ENCODE peak calls at places on chromosomes 6 and 20, in four cellular contexts. X, U, C and W are unnamed samples.

GRCh38 chr6:112235956-112236355 is 18.4 kb downstream of the LAMA4 start:
- DNase-seq in X (no peak), U (no peak), C (no peak), W (no peak)

GRCh38 chr20:57434390-57434700 is 43.1 kb downstream of the RBM38 start:
- DNase-seq in X (no peak), U (no peak), C (no peak), W (no peak)

GRCh38 chr20:6818033-6818808 is 50.7 kb downstream of the BMP2 start:
- DNase-seq in X (no peak), U (no peak), C (peak), W (no peak)

GRCh38 chr20:10427060-10427692 is 6.8 kb downstream of the MKKS start:
- DNase-seq in X (peak), U (peak), C (peak), W (no peak)

GRCh38 chr20:48531505-48531904 is 296.3 kb downstream of the PREX1 start:
- DNase-seq in X (no peak), U (no peak), C (no peak), W (no peak)

GRCh38 chr6:27679968-27680694 is 207.2 kb upstream of the ZNF184 start:
- DNase-seq in X (no peak), U (no peak), C (peak), W (no peak)

GRCh38 chr6:163745566-163746400 is 331.3 kb downstream of the QKI start:
- DNase-seq in X (peak), U (peak), C (no peak), W (peak)

GRCh38 chr6:31837612-31838553 is 10.3 kb downstream of the HSPA1B start:
- DNase-seq in X (no peak), U (no peak), C (no peak), W (no peak)

GRCh38 chr6:30326446-30327231 is at the start of gene TRIM39:
- DNase-seq in X (peak), U (peak), C (peak), W (no peak)
- TF ChIP-seq REST in X (no peak), U (no peak), C (no peak), W (peak)

GRCh38 chr20:51734876-51735499 is 33.2 kb downstream of the ATP9A start:
- DNase-seq in X (no peak), U (no peak), C (no peak), W (no peak)

GRCh38 chr20:51731771-51732453 is 36.3 kb downstream of the ATP9A start:
- DNase-seq in X (no peak), U (no peak), C (no peak), W (no peak)

GRCh38 chr20:51729771-51730170 is 38.4 kb downstream of the ATP9A start:
- DNase-seq in X (no peak), U (no peak), C (no peak), W (no peak)

GRCh38 chr20:51733070-51733469 is 35.1 kb downstream of the ATP9A start:
- DNase-seq in X (no peak), U (no peak), C (no peak), W (no peak)

GRCh38 chr20:51732454-51732791 is 35.8 kb downstream of the ATP9A start:
- DNase-seq in X (no peak), U (no peak), C (no peak), W (no peak)
- H3K4me3 ChIP-seq in X (no peak), U (no peak), C (no peak), W (no peak)

GRCh38 chr6:139730340-139730974 is 356.0 kb upstream of the CITED2 start:
- DNase-seq in X (no peak), U (no peak), C (no peak), W (no peak)
- TF ChIP-seq REST in X (no peak), U (no peak), C (no peak), W (no peak)

GRCh38 chr6:3848380-3848779 is 793 bp upstream of the FAM50B start:
- DNase-seq in X (no peak), U (no peak), C (peak), W (no peak)
- H3K4me3 ChIP-seq in X (peak), U (no peak), C (peak), W (no peak)

GRCh38 chr20:17871861-17872260 is 96.7 kb downstream of the SNX5 start:
- DNase-seq in X (no peak), U (no peak), C (no peak), W (no peak)
- TF ChIP-seq REST in X (no peak), U (no peak), C (no peak), W (no peak)

GRCh38 chr6:36197739-36198221 is 1.2 kb downstream of the BRPF3 start:
- DNase-seq in X (no peak), U (no peak), C (peak), W (no peak)
- H3K4me3 ChIP-seq in X (peak), U (peak), C (peak), W (peak)

GRCh38 chr6:146191600-146191999 is 162.7 kb downstream of the GRM1 start:
- DNase-seq in X (no peak), U (no peak), C (no peak), W (no peak)
- TF ChIP-seq REST in X (no peak), U (no peak), C (no peak), W (no peak)